ENCODE peak calls at places on chromosomes 13 and 19, in six cellular contexts. T is stomach, G is ovary, P is IMR-90, I is lower leg skin, W is tibial nerve. K is an unnamed sample.

GRCh38 chr13:114107686-114108081 is 24.7 kb downstream of the RASA3 start:
- DNase-seq in P (peak; percentile 91), I (no peak), W (no peak), T (no peak), G (peak; percentile 14), K (peak; percentile 65)

GRCh38 chr19:18951721-18952281 is 10.8 kb upstream of the HOMER3 start:
- DNase-seq in W (no peak), G (no peak), T (no peak), I (no peak), P (no peak), K (no peak)

GRCh38 chr19:28472843-28473242 is 740.1 kb downstream of the UQCRFS1 start:
- DNase-seq in T (peak; percentile 27), I (peak; percentile 18), G (no peak), P (no peak), W (peak; percentile 22), K (peak; percentile 62)

GRCh38 chr13:59950201-59950730 is 213.5 kb downstream of the DIAPH3 start:
- DNase-seq in G (no peak), T (no peak), W (no peak), P (peak; percentile 15), I (no peak), K (no peak)

GRCh38 chr19:31568724-31569123 is 219.5 kb upstream of the TSHZ3 start:
- DNase-seq in P (no peak), G (no peak), I (no peak), W (no peak), T (no peak), K (no peak)

GRCh38 chr13:71618154-71618553 is 248.8 kb downstream of the DACH1 start:
- DNase-seq in T (no peak), W (no peak), G (no peak), P (peak; percentile 53), I (no peak), K (no peak)

GRCh38 chr13:24500977-24501376 is 11.6 kb downstream of the PARP4 start:
- DNase-seq in P (peak; percentile 73), G (no peak), I (no peak), W (no peak), T (no peak), K (no peak)

GRCh38 chr19:39515551-39516191 is 732 bp downstream of the SELENOV start:
- DNase-seq in T (no peak), I (no peak), P (no peak), G (no peak), W (no peak), K (no peak)

GRCh38 chr13:110133425-110134235 is 173.3 kb downstream of the COL4A1 start:
- DNase-seq in G (no peak), T (no peak), I (no peak), W (no peak), P (no peak), K (no peak)

GRCh38 chr13:75359266-75359665 is 122.7 kb downstream of the TBC1D4 start:
- DNase-seq in I (no peak), G (no peak), W (no peak), T (no peak), P (peak; percentile 94), K (no peak)

GRCh38 chr13:74316531-74316930 is 182.3 kb upstream of the KLF12 start:
- DNase-seq in G (no peak), W (no peak), P (peak; percentile 1), I (no peak), T (no peak), K (no peak)

GRCh38 chr19:38528931-38529330 is 88.8 kb downstream of the MAP4K1 start:
- DNase-seq in W (no peak), P (no peak), G (no peak), I (no peak), T (no peak), K (no peak)

GRCh38 chr19:46391296-46392251 is 21.8 kb downstream of the CCDC8 start:
- DNase-seq in W (no peak), G (no peak), P (no peak), T (no peak), I (no peak), K (peak; percentile 63)

GRCh38 chr19:4374451-4375163 is 25.7 kb downstream of the SH3GL1 start:
- DNase-seq in T (peak; percentile 73), I (peak; percentile 77), P (peak; percentile 87), G (peak; percentile 86), W (peak; percentile 58), K (peak; percentile 93)

GRCh38 chr19:15672580-15673175 is at the start of gene CYP4F12:
- DNase-seq in I (peak; percentile 83), T (peak; percentile 84), P (no peak), W (peak; percentile 86), G (peak; percentile 80), K (peak; percentile 97)

GRCh38 chr19:31356587-31357314 is 7.5 kb upstream of the TSHZ3 start:
- DNase-seq in W (no peak), T (no peak), G (no peak), I (no peak), P (no peak), K (no peak)

GRCh38 chr19:35026418-35026817 is 3.9 kb upstream of the SCN1B start:
- DNase-seq in T (no peak), W (no peak), I (no peak), G (no peak), P (no peak), K (no peak)

GRCh38 chr13:46286972-46287371 is 75.2 kb downstream of the LRRC63 start:
- DNase-seq in T (no peak), W (no peak), G (no peak), I (no peak), P (no peak), K (no peak)

GRCh38 chr13:21385710-21386109 is 73.4 kb downstream of the ZDHHC20 start:
- DNase-seq in P (no peak), T (no peak), W (no peak), I (no peak), G (no peak), K (no peak)

GRCh38 chr19:17706750-17707181 is 12.5 kb upstream of the MAP1S start:
- DNase-seq in I (no peak), G (no peak), W (no peak), P (peak; percentile 39), T (no peak), K (no peak)

GRCh38 chr19:17703823-17704463 is 15.3 kb upstream of the MAP1S start:
- DNase-seq in G (no peak), I (no peak), W (peak; percentile 61), P (peak; percentile 31), T (peak; percentile 68), K (no peak)
- TF ChIP-seq CTCF in G (no peak), I (no peak), W (peak; percentile 72), P (peak; percentile 54), T (no peak), K (peak; percentile 29)

DNA sequence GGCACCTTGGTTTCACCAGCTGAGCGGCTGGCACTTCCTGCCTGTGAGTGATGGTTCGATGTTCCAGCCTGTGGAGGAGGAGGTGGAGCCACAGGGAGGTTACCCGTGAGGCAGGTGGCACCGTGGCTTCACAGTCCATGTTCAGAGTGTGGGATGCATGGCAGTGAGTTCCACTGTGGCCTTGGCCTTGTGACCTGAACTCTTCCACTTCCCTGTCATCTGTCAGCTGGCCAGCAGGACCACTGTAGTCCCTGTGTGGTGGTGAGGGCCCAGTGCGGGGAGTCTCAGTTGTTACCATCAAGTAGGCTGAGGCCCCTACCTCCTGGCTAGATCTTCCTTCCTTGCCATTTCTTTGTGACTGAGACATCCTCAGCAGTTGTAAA is 16.9 kb downstream of the SMARCA4 start:
- DNase-seq in G (no peak), W (no peak), T (no peak), P (no peak), I (no peak), K (no peak)
- TF ChIP-seq POLR2A in G (no peak), W (no peak), T (no peak), P (no peak), I (no peak), K (no peak)

GRCh38 chr13:69556540-69557196 is 551.0 kb upstream of the ATXN8OS start:
- DNase-seq in I (no peak), T (no peak), G (no peak), P (no peak), W (no peak), K (no peak)
- TF ChIP-seq CTCF in I (no peak), T (no peak), G (no peak), P (no peak), W (no peak), K (no peak)

GRCh38 chr19:52601025-52601973 is 31.2 kb downstream of the ZNF701 start:
- DNase-seq in W (peak; percentile 93), P (peak; percentile 87), I (peak; percentile 92), G (peak; percentile 96), T (peak; percentile 97), K (peak; percentile 97)
- TF ChIP-seq POLR2A in W (peak; percentile 29), P (no peak), I (no peak), G (peak; percentile 54), T (no peak), K (no peak)

GRCh38 chr19:12526542-12526941 is 24.7 kb downstream of the ZNF564 start:
- DNase-seq in G (no peak), T (no peak), I (no peak), W (no peak), P (no peak), K (no peak)

GRCh38 chr19:12527034-12527836 is 24.0 kb downstream of the ZNF564 start:
- DNase-seq in W (no peak), P (peak; percentile 41), G (no peak), T (no peak), I (no peak), K (no peak)

DNA sequence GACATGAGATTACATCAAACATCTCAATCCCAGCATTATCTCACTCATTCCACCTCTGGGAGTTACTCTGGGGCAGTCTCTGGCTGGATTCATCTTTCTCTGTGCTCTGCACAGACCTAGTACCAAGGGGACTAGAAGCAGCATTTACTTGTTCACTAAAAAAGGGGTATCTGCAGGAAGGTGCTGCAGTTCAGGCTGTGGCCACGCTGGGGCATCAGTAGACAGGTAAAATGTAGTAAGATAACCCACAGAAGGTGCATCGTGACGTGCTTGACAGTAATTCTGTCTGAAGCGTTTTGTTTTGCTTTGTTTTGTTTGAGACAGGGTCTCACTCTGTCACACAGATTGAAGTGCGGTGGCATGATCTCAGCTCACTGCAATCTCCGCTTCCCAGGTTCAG is 29.3 kb downstream of the ZNF564 start:
- DNase-seq in I (no peak), T (no peak), W (no peak), G (no peak), P (no peak), K (no peak)
- TF ChIP-seq CTCF in I (no peak), T (no peak), W (no peak), G (no peak), P (no peak), K (no peak)

GRCh38 chr19:23905771-23906170 is 8.9 kb upstream of the ZNF726 start:
- DNase-seq in G (no peak), T (no peak), I (no peak), P (no peak), W (no peak), K (no peak)

GRCh38 chr19:23904406-23904805 is 10.3 kb upstream of the ZNF726 start:
- DNase-seq in P (no peak), W (no peak), G (no peak), T (no peak), I (no peak), K (no peak)

GRCh38 chr19:23906835-23907234 is 7.9 kb upstream of the ZNF726 start:
- DNase-seq in I (no peak), P (no peak), G (no peak), T (no peak), W (no peak), K (no peak)

GRCh38 chr19:23909222-23909621 is 5.5 kb upstream of the ZNF726 start:
- DNase-seq in W (no peak), P (no peak), T (no peak), I (no peak), G (no peak), K (no peak)

GRCh38 chr19:23908165-23908564 is 6.5 kb upstream of the ZNF726 start:
- DNase-seq in W (no peak), P (no peak), G (no peak), I (no peak), T (no peak), K (no peak)
- TF ChIP-seq POLR2A in W (no peak), P (no peak), G (no peak), I (no peak), T (no peak), K (no peak)

K was measured in sigmoid colon.